ENCODE peak calls at places on chromosomes 11 and 22, in six cellular contexts. One of them, this sample, is unnamed.
A peak's percentile ranks its signal among the peaks of the same experiment; 100 is the strongest.

GRCh38 chr11:2942872-2943710 is 13.9 kb upstream of the PHLDA2 start:
- DNase-seq in body of pancreas: no peak
- DNase-seq in MCF 10A: no peak
- DNase-seq in endothelial cell: no peak
- DNase-seq in brain microvascular endothelial cell: no peak
- DNase-seq in progenitor cell of endocrine pancreas: no peak
- DNase-seq in this sample: no peak

GRCh38 chr11:2732261-2732939 is 32.6 kb upstream of the KCNQ1OT1 start:
- DNase-seq in body of pancreas: no peak
- DNase-seq in MCF 10A: no peak
- DNase-seq in endothelial cell: no peak
- DNase-seq in brain microvascular endothelial cell: no peak
- DNase-seq in progenitor cell of endocrine pancreas: no peak
- DNase-seq in this sample: peak; percentile 67

GRCh38 chr11:117978982-117979381 is 7.2 kb upstream of the IL10RA start:
- DNase-seq in body of pancreas: no peak
- DNase-seq in MCF 10A: no peak
- DNase-seq in endothelial cell: no peak
- DNase-seq in brain microvascular endothelial cell: no peak
- DNase-seq in progenitor cell of endocrine pancreas: no peak
- DNase-seq in this sample: no peak

GRCh38 chr22:39932918-39933649 is 27.1 kb upstream of the TMA7B start:
- DNase-seq in body of pancreas: peak; percentile 60
- DNase-seq in MCF 10A: peak; percentile 66
- DNase-seq in endothelial cell: peak; percentile 55
- DNase-seq in brain microvascular endothelial cell: no peak
- DNase-seq in progenitor cell of endocrine pancreas: no peak
- DNase-seq in this sample: peak; percentile 21

GRCh38 chr11:92168936-92169335 is 55.7 kb upstream of the FAT3 start:
- DNase-seq in body of pancreas: no peak
- DNase-seq in MCF 10A: peak; percentile 37
- DNase-seq in endothelial cell: no peak
- DNase-seq in brain microvascular endothelial cell: no peak
- DNase-seq in progenitor cell of endocrine pancreas: no peak
- DNase-seq in this sample: no peak

GRCh38 chr11:94793822-94794221 is 25.7 kb downstream of the AMOTL1 start:
- DNase-seq in body of pancreas: no peak
- DNase-seq in MCF 10A: no peak
- DNase-seq in endothelial cell: no peak
- DNase-seq in brain microvascular endothelial cell: peak; percentile 64
- DNase-seq in progenitor cell of endocrine pancreas: no peak
- DNase-seq in this sample: no peak

GRCh38 chr11:101444164-101444563 is 139.6 kb downstream of the TRPC6 start:
- DNase-seq in body of pancreas: peak; percentile 60
- DNase-seq in MCF 10A: no peak
- DNase-seq in endothelial cell: no peak
- DNase-seq in brain microvascular endothelial cell: no peak
- DNase-seq in progenitor cell of endocrine pancreas: no peak
- DNase-seq in this sample: no peak

GRCh38 chr11:103317118-103317517 is 207.9 kb downstream of the DYNC2H1 start:
- DNase-seq in body of pancreas: no peak
- DNase-seq in MCF 10A: no peak
- DNase-seq in endothelial cell: no peak
- DNase-seq in brain microvascular endothelial cell: no peak
- DNase-seq in progenitor cell of endocrine pancreas: no peak
- DNase-seq in this sample: no peak

GRCh38 chr11:83521647-83522596 is 235.8 kb upstream of the CCDC90B start:
- DNase-seq in body of pancreas: no peak
- DNase-seq in MCF 10A: peak; percentile 27
- DNase-seq in endothelial cell: peak; percentile 7
- DNase-seq in brain microvascular endothelial cell: peak; percentile 12
- DNase-seq in progenitor cell of endocrine pancreas: no peak
- DNase-seq in this sample: no peak

GRCh38 chr11:126268361-126268707 is 361 bp downstream of the SRPRA start:
- DNase-seq in body of pancreas: no peak
- DNase-seq in MCF 10A: no peak
- DNase-seq in endothelial cell: peak; percentile 20
- DNase-seq in brain microvascular endothelial cell: no peak
- DNase-seq in progenitor cell of endocrine pancreas: no peak
- DNase-seq in this sample: no peak

GRCh38 chr11:94786264-94787126 is 18.3 kb downstream of the AMOTL1 start:
- DNase-seq in body of pancreas: no peak
- DNase-seq in MCF 10A: peak; percentile 56
- DNase-seq in endothelial cell: no peak
- DNase-seq in brain microvascular endothelial cell: no peak
- DNase-seq in progenitor cell of endocrine pancreas: no peak
- DNase-seq in this sample: no peak

GRCh38 chr11:110305169-110306018 is 9.0 kb upstream of the RDX start:
- DNase-seq in body of pancreas: no peak
- DNase-seq in MCF 10A: peak; percentile 20
- DNase-seq in endothelial cell: no peak
- DNase-seq in brain microvascular endothelial cell: no peak
- DNase-seq in progenitor cell of endocrine pancreas: no peak
- DNase-seq in this sample: no peak

GRCh38 chr11:63552921-63553320 is 10.3 kb downstream of the PLAAT2 start:
- DNase-seq in body of pancreas: no peak
- DNase-seq in MCF 10A: no peak
- DNase-seq in endothelial cell: no peak
- DNase-seq in brain microvascular endothelial cell: no peak
- DNase-seq in progenitor cell of endocrine pancreas: no peak
- DNase-seq in this sample: no peak

GRCh38 chr11:100680070-100680469 is 7.0 kb upstream of the ARHGAP42 start:
- DNase-seq in body of pancreas: no peak
- DNase-seq in MCF 10A: no peak
- DNase-seq in endothelial cell: no peak
- DNase-seq in brain microvascular endothelial cell: no peak
- DNase-seq in progenitor cell of endocrine pancreas: no peak
- DNase-seq in this sample: no peak

GRCh38 chr11:132402056-132402684 is 1031.8 kb downstream of the NTM start:
- DNase-seq in body of pancreas: peak; percentile 18
- DNase-seq in MCF 10A: no peak
- DNase-seq in endothelial cell: peak; percentile 77
- DNase-seq in brain microvascular endothelial cell: peak; percentile 57
- DNase-seq in progenitor cell of endocrine pancreas: peak; percentile 13
- DNase-seq in this sample: peak; percentile 40

GRCh38 chr22:19874307-19875060 is 19.8 kb upstream of the GNB1L start:
- DNase-seq in body of pancreas: peak; percentile 5
- DNase-seq in MCF 10A: no peak
- DNase-seq in endothelial cell: no peak
- DNase-seq in brain microvascular endothelial cell: no peak
- DNase-seq in progenitor cell of endocrine pancreas: no peak
- DNase-seq in this sample: no peak

GRCh38 chr11:7348432-7349298 is 97.0 kb downstream of the SYT9 start:
- DNase-seq in body of pancreas: no peak
- DNase-seq in MCF 10A: peak; percentile 13
- DNase-seq in endothelial cell: no peak
- DNase-seq in brain microvascular endothelial cell: no peak
- DNase-seq in progenitor cell of endocrine pancreas: no peak
- DNase-seq in this sample: no peak

GRCh38 chr22:26692215-26692614 is 34.8 kb downstream of the MIAT start:
- DNase-seq in body of pancreas: no peak
- DNase-seq in MCF 10A: no peak
- DNase-seq in endothelial cell: no peak
- DNase-seq in brain microvascular endothelial cell: no peak
- DNase-seq in progenitor cell of endocrine pancreas: no peak
- DNase-seq in this sample: no peak

GRCh38 chr11:134533511-134533910 is 121.5 kb upstream of the B3GAT1 start:
- DNase-seq in body of pancreas: no peak
- DNase-seq in MCF 10A: no peak
- DNase-seq in endothelial cell: no peak
- DNase-seq in brain microvascular endothelial cell: no peak
- DNase-seq in progenitor cell of endocrine pancreas: no peak
- DNase-seq in this sample: no peak

GRCh38 chr22:49230194-49230577 is 597.5 kb downstream of the BRD1 start:
- DNase-seq in body of pancreas: no peak
- DNase-seq in MCF 10A: no peak
- DNase-seq in endothelial cell: peak; percentile 57
- DNase-seq in brain microvascular endothelial cell: no peak
- DNase-seq in progenitor cell of endocrine pancreas: no peak
- DNase-seq in this sample: peak; percentile 32

GRCh38 chr11:17612221-17613188 is 65.4 kb downstream of the OTOG start:
- DNase-seq in body of pancreas: no peak
- DNase-seq in MCF 10A: no peak
- DNase-seq in endothelial cell: no peak
- DNase-seq in brain microvascular endothelial cell: no peak
- DNase-seq in progenitor cell of endocrine pancreas: no peak
- DNase-seq in this sample: no peak

GRCh38 chr11:70504246-70505020 is 106.1 kb downstream of the CTTN start:
- DNase-seq in body of pancreas: no peak
- DNase-seq in MCF 10A: no peak
- DNase-seq in endothelial cell: no peak
- DNase-seq in brain microvascular endothelial cell: no peak
- DNase-seq in progenitor cell of endocrine pancreas: no peak
- DNase-seq in this sample: no peak
- TF ChIP-seq CTCF in body of pancreas: no peak
- TF ChIP-seq CTCF in MCF 10A: no peak
- TF ChIP-seq CTCF in endothelial cell: no peak
- TF ChIP-seq CTCF in brain microvascular endothelial cell: no peak
- TF ChIP-seq CTCF in progenitor cell of endocrine pancreas: no peak
- TF ChIP-seq CTCF in this sample: no peak

GRCh38 chr11:35715649-35716048 is 53.1 kb downstream of the TRIM44 start:
- DNase-seq in body of pancreas: no peak
- DNase-seq in MCF 10A: no peak
- DNase-seq in endothelial cell: no peak
- DNase-seq in brain microvascular endothelial cell: no peak
- DNase-seq in progenitor cell of endocrine pancreas: no peak
- DNase-seq in this sample: no peak

GRCh38 chr11:35714882-35715612 is 52.5 kb downstream of the TRIM44 start:
- DNase-seq in body of pancreas: no peak
- DNase-seq in MCF 10A: no peak
- DNase-seq in endothelial cell: no peak
- DNase-seq in brain microvascular endothelial cell: peak; percentile 86
- DNase-seq in progenitor cell of endocrine pancreas: no peak
- DNase-seq in this sample: no peak

GRCh38 chr11:35717520-35717919 is 54.9 kb downstream of the TRIM44 start:
- DNase-seq in body of pancreas: no peak
- DNase-seq in MCF 10A: no peak
- DNase-seq in endothelial cell: no peak
- DNase-seq in brain microvascular endothelial cell: no peak
- DNase-seq in progenitor cell of endocrine pancreas: no peak
- DNase-seq in this sample: no peak

GRCh38 chr11:35712533-35712932 is 50.0 kb downstream of the TRIM44 start:
- DNase-seq in body of pancreas: no peak
- DNase-seq in MCF 10A: no peak
- DNase-seq in endothelial cell: no peak
- DNase-seq in brain microvascular endothelial cell: no peak
- DNase-seq in progenitor cell of endocrine pancreas: no peak
- DNase-seq in this sample: no peak

GRCh38 chr11:35717043-35717442 is 54.5 kb downstream of the TRIM44 start:
- DNase-seq in body of pancreas: peak; percentile 27
- DNase-seq in MCF 10A: peak; percentile 9
- DNase-seq in endothelial cell: no peak
- DNase-seq in brain microvascular endothelial cell: no peak
- DNase-seq in progenitor cell of endocrine pancreas: no peak
- DNase-seq in this sample: no peak
- TF ChIP-seq CTCF in body of pancreas: no peak
- TF ChIP-seq CTCF in MCF 10A: no peak
- TF ChIP-seq CTCF in endothelial cell: no peak
- TF ChIP-seq CTCF in brain microvascular endothelial cell: peak; percentile 14
- TF ChIP-seq CTCF in progenitor cell of endocrine pancreas: peak; percentile 10
- TF ChIP-seq CTCF in this sample: no peak

GRCh38 chr11:77775941-77776340 is 44.6 kb downstream of the RSF1 start:
- DNase-seq in body of pancreas: no peak
- DNase-seq in MCF 10A: no peak
- DNase-seq in endothelial cell: no peak
- DNase-seq in brain microvascular endothelial cell: no peak
- DNase-seq in progenitor cell of endocrine pancreas: no peak
- DNase-seq in this sample: no peak

GRCh38 chr11:77779935-77780334 is 40.6 kb downstream of the RSF1 start:
- DNase-seq in body of pancreas: no peak
- DNase-seq in MCF 10A: peak; percentile 30
- DNase-seq in endothelial cell: no peak
- DNase-seq in brain microvascular endothelial cell: peak; percentile 24
- DNase-seq in progenitor cell of endocrine pancreas: no peak
- DNase-seq in this sample: no peak

GRCh38 chr11:77778549-77778948 is 42.0 kb downstream of the RSF1 start:
- DNase-seq in body of pancreas: no peak
- DNase-seq in MCF 10A: no peak
- DNase-seq in endothelial cell: no peak
- DNase-seq in brain microvascular endothelial cell: no peak
- DNase-seq in progenitor cell of endocrine pancreas: no peak
- DNase-seq in this sample: no peak

GRCh38 chr11:77778118-77778517 is 42.4 kb downstream of the RSF1 start:
- DNase-seq in body of pancreas: no peak
- DNase-seq in MCF 10A: no peak
- DNase-seq in endothelial cell: no peak
- DNase-seq in brain microvascular endothelial cell: no peak
- DNase-seq in progenitor cell of endocrine pancreas: no peak
- DNase-seq in this sample: no peak

DNA sequence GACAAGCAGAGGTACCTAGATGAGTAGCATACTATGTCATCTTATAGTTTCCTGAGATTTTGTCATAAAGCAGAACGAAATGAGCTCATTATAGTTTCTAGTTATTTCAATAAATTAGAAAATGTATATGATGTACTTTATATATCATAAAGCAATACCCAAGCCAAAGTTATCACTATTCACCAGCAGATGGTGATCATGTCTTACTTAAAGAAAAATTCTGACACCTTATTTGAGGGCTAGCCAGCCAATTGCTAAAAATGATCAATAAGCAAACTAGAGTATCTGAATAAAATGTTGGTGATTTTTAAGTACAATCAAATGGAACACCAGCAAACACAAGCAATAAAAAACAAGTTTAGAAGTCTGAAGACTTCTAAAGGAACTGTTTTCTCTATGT is 44.1 kb downstream of the RSF1 start:
- DNase-seq in body of pancreas: no peak
- DNase-seq in MCF 10A: peak; percentile 30
- DNase-seq in endothelial cell: no peak
- DNase-seq in brain microvascular endothelial cell: no peak
- DNase-seq in progenitor cell of endocrine pancreas: no peak
- DNase-seq in this sample: no peak
- TF ChIP-seq CTCF in body of pancreas: no peak
- TF ChIP-seq CTCF in MCF 10A: peak; percentile 48
- TF ChIP-seq CTCF in endothelial cell: no peak
- TF ChIP-seq CTCF in brain microvascular endothelial cell: peak; percentile 18
- TF ChIP-seq CTCF in progenitor cell of endocrine pancreas: peak; percentile 41
- TF ChIP-seq CTCF in this sample: peak; percentile 58

DNA sequence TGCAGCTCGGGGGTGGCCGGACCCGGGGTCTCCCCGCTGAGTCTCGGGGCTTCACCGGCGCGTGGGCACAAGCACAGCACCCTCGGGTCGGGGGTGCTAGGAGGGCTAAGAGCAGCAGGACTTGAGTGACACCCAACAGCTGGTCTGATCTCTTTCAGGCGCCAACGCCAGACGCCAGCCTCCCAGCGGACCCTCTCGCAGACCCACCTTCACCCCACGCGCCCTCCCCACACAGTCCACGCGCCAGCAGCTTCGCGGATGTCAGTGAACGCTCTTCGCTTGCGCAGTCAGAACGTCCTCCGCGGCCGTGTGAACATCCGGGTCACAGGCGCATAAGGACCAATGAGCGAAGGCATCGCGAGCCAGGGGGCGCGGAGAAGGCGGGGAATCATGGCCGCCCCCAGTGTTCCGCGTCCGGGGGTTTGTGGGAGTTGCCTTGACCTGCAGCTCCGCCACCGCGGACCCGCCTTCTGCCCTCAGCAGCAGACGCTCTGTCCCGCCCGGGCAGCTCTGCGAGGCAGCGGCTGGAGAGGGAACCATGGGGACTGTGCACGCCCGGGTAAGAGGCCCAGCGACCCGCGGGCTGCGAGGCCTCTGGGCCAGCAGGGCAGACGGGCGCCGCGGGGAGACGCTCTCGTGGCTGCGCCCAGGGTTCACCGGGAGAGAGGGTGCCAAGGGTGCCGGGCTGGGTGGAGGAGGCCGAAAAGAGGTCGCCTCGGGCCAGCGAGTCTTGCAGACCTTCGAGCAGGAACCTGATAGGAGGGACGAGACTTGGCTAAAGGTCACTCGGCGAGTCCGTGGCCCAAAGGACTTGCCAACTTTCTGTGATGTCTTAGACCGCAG is at the start of gene SAMM50:
- DNase-seq in body of pancreas: peak; percentile 92
- DNase-seq in MCF 10A: peak; percentile 93
- DNase-seq in endothelial cell: peak; percentile 89
- DNase-seq in brain microvascular endothelial cell: peak; percentile 87
- DNase-seq in progenitor cell of endocrine pancreas: peak; percentile 82
- DNase-seq in this sample: peak; percentile 84
- TF ChIP-seq CTCF in body of pancreas: no peak
- TF ChIP-seq CTCF in MCF 10A: no peak
- TF ChIP-seq CTCF in endothelial cell: no peak
- TF ChIP-seq CTCF in brain microvascular endothelial cell: no peak
- TF ChIP-seq CTCF in progenitor cell of endocrine pancreas: no peak
- TF ChIP-seq CTCF in this sample: no peak

This sample was measured in neural crest cell.